ENCODE peak calls at places on chromosome 20, in seven cellular contexts. M, P, X, K, S, U and O are unnamed samples.

GRCh38 chr20:47204008-47204745 is 152.3 kb downstream of the ZMYND8 start:
- DNase-seq in M (no peak), P (no peak), X (peak; percentile 54), K (no peak), S (peak; percentile 63), U (no peak), O (no peak)

GRCh38 chr20:21361266-21361665 is 36.1 kb downstream of the NKX2-4 start:
- DNase-seq in M (no peak), P (no peak), X (no peak), K (no peak), S (no peak), U (no peak), O (peak; percentile 37)

GRCh38 chr20:8616792-8617191 is 452.1 kb upstream of the PLCB4 start:
- DNase-seq in M (no peak), P (no peak), X (no peak), K (no peak), S (no peak), U (peak; percentile 36), O (no peak)

GRCh38 chr20:41051426-41051825 is 22.8 kb downstream of the TOP1 start:
- DNase-seq in M (no peak), P (no peak), X (no peak), K (no peak), S (no peak), U (no peak), O (no peak)

GRCh38 chr20:47993035-47993755 is 207.9 kb upstream of the SULF2 start:
- DNase-seq in M (no peak), P (no peak), X (no peak), K (no peak), S (no peak), U (no peak), O (no peak)

GRCh38 chr20:25984933-25985332 is 288.3 kb upstream of the ZNF337 start:
- DNase-seq in M (peak; percentile 58), P (peak; percentile 29), X (no peak), K (no peak), S (no peak), U (peak; percentile 22), O (no peak)

GRCh38 chr20:45861157-45862075 is 4.0 kb downstream of the ZSWIM3 start:
- DNase-seq in M (no peak), P (no peak), X (peak; percentile 28), K (no peak), S (no peak), U (no peak), O (no peak)

GRCh38 chr20:25360631-25361286 is 29.9 kb downstream of the ABHD12 start:
- DNase-seq in M (no peak), P (no peak), X (no peak), K (no peak), S (peak; percentile 34), U (no peak), O (no peak)

GRCh38 chr20:37406010-37406998 is 60.4 kb downstream of the SRC start:
- DNase-seq in M (peak; percentile 68), P (peak; percentile 24), X (peak; percentile 75), K (peak; percentile 86), S (peak; percentile 75), U (no peak), O (no peak)